ENCODE peak calls at places on chromosomes 3 and 15, in four cellular contexts. H is HCT116, P is neural progenitor cell, W is MM.1S. E is an unnamed sample.

GRCh38 chr3:22617372-22617771 is 585.8 kb upstream of the UBE2E2 start:
- DNase-seq in H (no peak), P (no peak), W (no peak), E (no peak)

GRCh38 chr3:59313365-59313764 is 263.5 kb upstream of the CFAP20DC start:
- DNase-seq in H (peak), P (peak), W (peak), E (peak)

GRCh38 chr3:135084404-135084803 is 289.3 kb downstream of the EPHB1 start:
- DNase-seq in H (no peak), P (no peak), W (no peak), E (no peak)

GRCh38 chr3:55161256-55161655 is 233.4 kb upstream of the LRTM1 start:
- DNase-seq in H (no peak), P (no peak), W (no peak), E (no peak)

GRCh38 chr3:72892081-72892763 is 4.4 kb downstream of the GXYLT2 start:
- DNase-seq in H (no peak), P (no peak), W (no peak), E (no peak)

GRCh38 chr3:104604326-104605010 is 762.2 kb upstream of the ALCAM start:
- DNase-seq in H (peak), P (no peak), W (no peak), E (peak)

GRCh38 chr3:39104961-39105686 is 2.3 kb downstream of the GORASP1 start:
- DNase-seq in H (no peak), P (no peak), W (no peak), E (no peak)

GRCh38 chr3:10505050-10505790 is at the start of gene ATP2B2:
- DNase-seq in H (no peak), P (peak), W (no peak), E (peak)

GRCh38 chr3:128372707-128373533 is 93.8 kb downstream of the DNAJB8 start:
- DNase-seq in H (no peak), P (no peak), W (no peak), E (no peak)

GRCh38 chr3:141994856-141995255 is 118.4 kb downstream of the ATP1B3 start:
- DNase-seq in H (no peak), P (no peak), W (no peak), E (no peak)

GRCh38 chr15:100763764-100764750 is 115.6 kb upstream of the ALDH1A3 start:
- DNase-seq in H (no peak), P (no peak), W (no peak), E (no peak)

GRCh38 chr15:69793436-69793782 is 304.3 kb downstream of the TLE3 start:
- DNase-seq in H (no peak), P (no peak), W (no peak), E (no peak)

GRCh38 chr15:73994912-73995622 is 551 bp downstream of the PML start:
- DNase-seq in H (no peak), P (no peak), W (no peak), E (peak)

GRCh38 chr15:51775967-51776816 is 24.8 kb downstream of the TMOD2 start:
- DNase-seq in H (peak), P (peak), W (peak), E (peak)

GRCh38 chr3:89851974-89852621 is 744.7 kb downstream of the EPHA3 start:
- DNase-seq in H (no peak), P (peak), W (no peak), E (peak)

GRCh38 chr3:197736491-197737318 is at the start of gene RUBCN:
- DNase-seq in H (peak), P (peak), W (peak), E (peak)

GRCh38 chr3:158103956-158104338 is 2.3 kb downstream of the SHOX2 start:
- DNase-seq in H (no peak), P (peak), W (no peak), E (peak)

GRCh38 chr3:58249358-58250092 is 11.9 kb downstream of the ABHD6 start:
- DNase-seq in H (no peak), P (peak), W (no peak), E (peak)

GRCh38 chr15:53978248-53978906 is at the start of gene UNC13C:
- DNase-seq in H (no peak), P (peak), W (no peak), E (peak)

GRCh38 chr3:65356331-65357286 is 668.8 kb upstream of the ADAMTS9 start:
- DNase-seq in H (no peak), P (peak), W (no peak), E (peak)

GRCh38 chr3:126746395-126747177 is 42.5 kb downstream of the CHCHD6 start:
- DNase-seq in H (peak), P (no peak), W (no peak), E (no peak)

GRCh38 chr15:31360843-31361763 is 34.5 kb downstream of the KLF13 start:
- DNase-seq in H (no peak), P (peak), W (peak), E (peak)

GRCh38 chr3:54960736-54961135 is 32.9 kb upstream of the LRTM1 start:
- DNase-seq in H (no peak), P (no peak), W (no peak), E (no peak)

GRCh38 chr15:39211108-39211979 is 369.5 kb upstream of the THBS1 start:
- DNase-seq in H (no peak), P (no peak), W (no peak), E (no peak)

GRCh38 chr3:17745301-17745700 is 2.9 kb upstream of the TBC1D5 start:
- DNase-seq in H (no peak), P (no peak), W (no peak), E (peak)

GRCh38 chr15:74863239-74864056 is 9.7 kb downstream of the SCAMP2 start:
- DNase-seq in H (no peak), P (no peak), W (no peak), E (no peak)

DNA sequence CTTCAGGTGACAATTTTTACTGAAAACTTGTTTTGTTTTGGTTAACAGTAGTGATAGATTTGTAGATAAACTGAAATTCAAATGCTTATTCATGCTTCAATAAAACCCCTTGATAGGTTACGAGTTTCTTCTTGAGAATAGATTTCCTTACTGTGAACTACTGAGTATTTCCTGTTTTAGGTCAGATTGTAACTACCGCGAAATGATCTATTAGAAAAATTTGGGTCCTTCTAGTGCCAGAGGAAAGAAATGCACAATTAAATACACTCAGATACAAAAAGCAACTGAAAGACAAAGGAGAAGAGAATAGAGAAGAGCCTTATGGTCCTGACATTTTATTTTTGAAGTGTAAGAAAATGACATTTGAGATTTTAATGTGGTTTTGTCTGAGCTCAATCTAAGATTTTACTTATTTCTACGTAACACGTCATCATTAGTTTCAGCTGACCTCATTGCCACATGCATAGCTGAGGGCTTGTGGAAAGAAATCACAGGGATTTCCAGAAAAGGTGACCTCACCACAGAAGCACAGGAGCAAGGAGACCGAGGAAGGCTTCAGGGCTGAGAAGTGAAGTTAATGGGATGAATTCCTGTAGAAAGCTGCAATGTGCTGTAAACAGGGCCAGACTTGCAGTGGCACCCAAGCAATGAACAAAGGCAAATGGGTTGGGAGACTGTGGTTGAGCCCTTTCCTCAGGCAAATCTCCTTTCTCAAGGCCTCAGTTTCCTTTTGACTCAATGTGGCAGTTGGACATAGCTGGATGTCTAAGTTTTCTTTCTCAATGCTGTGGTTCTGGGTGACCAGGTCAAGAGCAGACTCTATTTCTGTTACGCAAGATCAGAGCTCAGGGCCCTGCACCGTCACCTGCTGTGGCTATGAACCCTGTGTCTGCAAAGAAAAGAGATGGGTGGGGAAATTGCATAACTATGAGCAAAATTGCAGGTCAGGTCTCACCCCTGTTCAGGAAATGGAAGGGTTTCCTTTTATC is 252.0 kb upstream of the TBL1XR1 start:
- DNase-seq in H (no peak), P (no peak), W (no peak), E (no peak)
- TF ChIP-seq EZH2phosphoT487 in H (no peak), P (no peak), W (no peak), E (no peak)

GRCh38 chr15:64251658-64252057 is 88.8 kb upstream of the PPIB start:
- DNase-seq in H (no peak), P (no peak), W (no peak), E (no peak)

GRCh38 chr15:64251121-64251520 is 88.3 kb upstream of the PPIB start:
- DNase-seq in H (no peak), P (no peak), W (no peak), E (no peak)

GRCh38 chr15:64247906-64248541 is 85.2 kb upstream of the PPIB start:
- DNase-seq in H (peak), P (no peak), W (no peak), E (peak)

GRCh38 chr15:64249406-64249805 is 86.6 kb upstream of the PPIB start:
- DNase-seq in H (no peak), P (no peak), W (no peak), E (no peak)

DNA sequence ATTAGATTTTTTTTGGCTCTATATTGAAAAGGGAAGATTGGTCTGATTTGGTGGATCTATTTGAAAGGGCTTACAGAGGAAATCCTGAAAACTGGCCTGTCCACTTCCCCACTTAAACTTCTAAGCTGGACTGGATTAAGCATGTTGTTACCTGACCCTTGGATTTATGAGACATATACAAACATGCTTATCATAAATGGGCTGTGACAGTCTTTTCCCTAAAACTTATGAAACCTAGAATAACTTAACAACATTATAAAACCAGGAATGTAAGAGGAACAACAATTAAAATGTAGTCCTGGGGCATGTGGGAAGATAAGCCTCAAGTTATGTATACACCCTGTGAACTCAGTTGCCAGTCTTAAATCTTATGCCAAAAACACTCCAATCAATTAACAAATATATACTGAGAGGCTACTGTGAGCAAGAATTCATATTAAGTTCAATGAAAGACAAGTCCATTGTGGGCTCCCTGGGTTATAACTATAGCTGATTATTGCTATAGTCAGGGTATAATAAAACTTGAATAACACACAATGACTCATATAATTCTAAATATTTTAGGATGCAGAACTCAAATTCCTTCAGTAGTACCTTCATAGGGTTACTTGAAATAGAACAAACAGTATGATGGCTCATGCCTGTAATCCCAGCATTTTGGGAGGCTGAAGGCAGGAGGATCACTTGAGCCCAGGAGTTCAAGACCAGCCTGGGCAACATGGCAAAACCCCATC is 87.2 kb upstream of the PPIB start:
- DNase-seq in H (no peak), P (no peak), W (no peak), E (no peak)
- H3K4me2 ChIP-seq in H (peak), P (no peak), W (no peak), E (no peak)

GRCh38 chr3:140022061-140022781 is 87.2 kb downstream of the CLSTN2 start:
- DNase-seq in H (no peak), P (no peak), W (no peak), E (no peak)

GRCh38 chr3:140021269-140021668 is 86.3 kb downstream of the CLSTN2 start:
- DNase-seq in H (no peak), P (no peak), W (no peak), E (no peak)

GRCh38 chr3:140018556-140018955 is 83.6 kb downstream of the CLSTN2 start:
- DNase-seq in H (no peak), P (no peak), W (no peak), E (no peak)

GRCh38 chr3:140019946-140020345 is 85.0 kb downstream of the CLSTN2 start:
- DNase-seq in H (no peak), P (no peak), W (no peak), E (no peak)

DNA sequence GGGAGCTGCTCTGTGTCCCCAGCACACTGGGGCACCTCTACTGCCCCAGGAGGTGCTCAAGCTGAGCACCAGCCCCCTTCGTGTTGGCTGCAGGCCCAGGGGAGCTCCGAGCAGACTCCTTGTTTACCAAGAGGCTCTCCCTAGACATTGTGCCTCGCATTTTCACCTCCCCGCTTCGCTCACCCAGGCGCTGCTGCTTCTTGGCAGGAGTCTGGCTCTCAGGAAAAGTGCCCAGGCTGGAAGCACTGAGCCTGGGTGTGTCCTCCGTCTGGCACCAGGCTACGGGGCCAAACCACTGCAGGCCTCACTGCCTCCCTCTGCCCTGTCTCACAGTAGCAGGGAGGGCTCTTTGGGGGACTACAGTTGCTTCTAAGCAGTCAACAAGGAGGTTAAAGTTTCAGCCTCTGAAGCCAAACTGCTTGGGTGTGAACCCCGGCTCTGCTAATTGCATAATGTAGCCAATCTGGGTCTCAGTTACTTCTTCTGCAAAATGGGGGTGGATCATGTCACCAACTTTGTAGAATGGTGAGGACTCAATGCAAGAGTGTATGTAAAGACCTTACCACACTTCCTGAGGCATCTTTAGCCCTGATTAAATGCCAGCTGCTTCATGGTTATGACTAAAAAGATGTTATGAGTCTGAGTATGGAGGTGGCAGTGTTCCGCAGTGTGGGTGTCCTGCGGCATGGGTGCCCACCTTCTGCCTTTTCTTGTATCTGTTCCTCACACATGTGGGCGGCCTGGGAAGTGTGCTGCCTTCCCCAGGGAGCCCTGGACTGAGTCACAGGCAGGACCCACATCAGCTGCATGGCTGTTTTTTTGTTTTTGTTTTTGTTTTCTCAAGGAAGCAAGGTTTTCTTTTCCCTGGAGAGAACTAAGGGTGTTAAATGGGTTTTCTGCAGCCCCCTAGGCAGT is 88.9 kb downstream of the CLSTN2 start:
- DNase-seq in H (no peak), P (no peak), W (no peak), E (no peak)
- TF ChIP-seq EZH2phosphoT487 in H (no peak), P (no peak), W (no peak), E (no peak)

DNA sequence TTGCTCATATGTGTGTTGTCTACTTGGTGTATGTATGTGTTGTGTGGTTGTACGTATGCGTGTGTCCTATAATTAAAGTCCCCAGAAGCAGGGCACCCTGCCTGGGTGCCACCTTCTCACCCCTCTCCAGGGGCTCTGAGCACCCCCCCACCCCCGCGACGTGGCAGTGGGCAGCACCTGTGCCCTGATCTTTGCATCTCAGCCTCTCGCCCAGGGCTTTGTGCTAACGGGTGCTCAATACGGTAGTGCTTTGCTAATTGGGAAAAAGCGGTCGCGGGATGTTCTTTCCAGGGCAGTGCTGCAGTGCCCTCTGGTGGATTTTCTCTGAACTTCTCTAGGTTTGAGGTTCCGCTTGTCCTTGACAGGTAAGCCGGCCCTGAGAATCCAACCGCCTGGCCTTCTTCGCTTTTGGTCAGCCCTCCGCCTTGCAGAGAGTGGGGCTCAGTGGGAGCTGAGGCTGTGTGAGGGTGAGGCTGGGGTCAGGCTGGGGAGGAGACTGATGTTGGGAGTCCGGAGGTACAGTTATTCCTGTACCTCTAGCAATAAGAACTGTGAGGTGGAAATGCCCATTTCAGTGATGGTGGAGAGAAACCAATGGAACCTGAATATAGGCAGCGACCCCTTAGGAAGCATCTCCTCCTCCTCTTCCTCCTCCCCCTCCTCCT is 17.6 kb upstream of the EPHB3 start:
- DNase-seq in H (peak), P (peak), W (peak), E (peak)
- H3K4me2 ChIP-seq in H (peak), P (no peak), W (peak), E (no peak)

GRCh38 chr3:37668431-37668830 is 193.2 kb upstream of the CTDSPL start:
- DNase-seq in H (no peak), P (no peak), W (no peak), E (no peak)
- TF ChIP-seq EZH2phosphoT487 in H (no peak), P (no peak), W (no peak), E (no peak)